ENCODE peak calls at places on chromosomes 6 and 20, in seven cellular contexts. T, V, N, E, O, A and M are unnamed samples.

GRCh38 chr6:150004101-150004782 is 21.1 kb downstream of the RAET1L start:
- DNase-seq in T (no peak), V (no peak), N (no peak), E (no peak), O (peak; percentile 69), A (no peak), M (no peak)

GRCh38 chr6:99269207-99269606 is 80.3 kb downstream of the FAXC start:
- DNase-seq in T (no peak), V (no peak), N (no peak), E (no peak), O (no peak), A (no peak), M (no peak)

GRCh38 chr20:10648651-10649050 is 25.1 kb downstream of the JAG1 start:
- DNase-seq in T (peak; percentile 92), V (peak; percentile 84), N (peak; percentile 91), E (no peak), O (peak; percentile 54), A (no peak), M (no peak)

GRCh38 chr6:47669684-47670515 is 28.5 kb upstream of the ADGRF4 start:
- DNase-seq in T (peak; percentile 17), V (no peak), N (no peak), E (peak; percentile 54), O (no peak), A (no peak), M (no peak)

GRCh38 chr20:10674684-10675455 is 1.1 kb upstream of the JAG1 start:
- DNase-seq in T (peak; percentile 64), V (no peak), N (peak; percentile 66), E (peak; percentile 92), O (peak; percentile 84), A (peak; percentile 84), M (no peak)

GRCh38 chr20:31712564-31713311 is 9.9 kb downstream of the BCL2L1 start:
- DNase-seq in T (peak; percentile 63), V (no peak), N (peak; percentile 82), E (peak; percentile 75), O (no peak), A (peak; percentile 92), M (peak; percentile 94)

GRCh38 chr20:15673206-15673605 is 900.0 kb downstream of the KIF16B start:
- DNase-seq in T (peak; percentile 12), V (peak; percentile 84), N (peak; percentile 86), E (no peak), O (no peak), A (no peak), M (no peak)

GRCh38 chr6:91476000-91476399 is 889.1 kb upstream of the MAP3K7 start:
- DNase-seq in T (peak; percentile 75), V (no peak), N (peak; percentile 78), E (peak; percentile 34), O (peak; percentile 32), A (peak; percentile 72), M (peak; percentile 40)

GRCh38 chr20:51383891-51384510 is 158.5 kb downstream of the NFATC2 start:
- DNase-seq in T (no peak), V (no peak), N (no peak), E (no peak), O (no peak), A (no peak), M (no peak)

GRCh38 chr6:25223421-25224052 is 55.6 kb upstream of the CARMIL1 start:
- DNase-seq in T (peak; percentile 60), V (no peak), N (peak; percentile 73), E (peak; percentile 84), O (peak; percentile 73), A (peak; percentile 34), M (peak; percentile 47)

GRCh38 chr6:169450097-169450496 is 196.5 kb upstream of the THBS2 start:
- DNase-seq in T (peak; percentile 21), V (no peak), N (no peak), E (no peak), O (no peak), A (no peak), M (no peak)

GRCh38 chr6:50030777-50031562 is 9.2 kb upstream of the DEFB110 start:
- DNase-seq in T (no peak), V (no peak), N (peak; percentile 5), E (peak; percentile 58), O (peak; percentile 42), A (no peak), M (peak; percentile 18)

GRCh38 chr6:105810105-105810921 is 275.8 kb upstream of the PRDM1 start:
- DNase-seq in T (peak; percentile 59), V (peak; percentile 64), N (peak; percentile 91), E (peak; percentile 50), O (peak; percentile 78), A (peak; percentile 44), M (no peak)

GRCh38 chr20:32637738-32638137 is 36.0 kb downstream of the C20orf203 start:
- DNase-seq in T (no peak), V (no peak), N (no peak), E (no peak), O (no peak), A (no peak), M (no peak)

GRCh38 chr20:6626805-6627204 is 140.7 kb upstream of the BMP2 start:
- DNase-seq in T (no peak), V (no peak), N (no peak), E (no peak), O (peak; percentile 10), A (no peak), M (no peak)

GRCh38 chr20:6632187-6632586 is 135.3 kb upstream of the BMP2 start:
- DNase-seq in T (peak; percentile 43), V (no peak), N (no peak), E (peak; percentile 66), O (peak; percentile 12), A (no peak), M (no peak)

GRCh38 chr20:6630494-6630893 is 137.0 kb upstream of the BMP2 start:
- DNase-seq in T (no peak), V (no peak), N (no peak), E (no peak), O (no peak), A (no peak), M (no peak)

GRCh38 chr20:6623989-6624388 is 143.5 kb upstream of the BMP2 start:
- DNase-seq in T (no peak), V (no peak), N (no peak), E (peak; percentile 28), O (peak; percentile 18), A (no peak), M (no peak)

GRCh38 chr20:6629564-6629963 is 137.9 kb upstream of the BMP2 start:
- DNase-seq in T (no peak), V (no peak), N (no peak), E (no peak), O (no peak), A (no peak), M (no peak)
- TF ChIP-seq CTCF in T (no peak), V (no peak), N (no peak), E (no peak), O (no peak), A (no peak), M (peak; percentile 21)

GRCh38 chr6:112029045-112029822 is 24.7 kb upstream of the CCN6 start:
- DNase-seq in T (peak; percentile 74), V (no peak), N (peak; percentile 74), E (peak; percentile 58), O (peak; percentile 85), A (peak; percentile 66), M (peak; percentile 26)
- H3K4me3 ChIP-seq in T (no peak overlapping the region), V (no peak overlapping the region), N (no peak overlapping the region), E (no peak overlapping the region), O (no peak overlapping the region), A (no peak overlapping the region), M (no peak overlapping the region)

GRCh38 chr6:114419175-114419574 is 76.4 kb upstream of the HS3ST5 start:
- DNase-seq in T (no peak), V (no peak), N (no peak), E (peak; percentile 34), O (peak; percentile 64), A (no peak), M (no peak)
- TF ChIP-seq CTCF in T (no peak), V (no peak), N (no peak), E (no peak), O (no peak), A (no peak), M (no peak)

GRCh38 chr6:158536891-158537798 is 22.7 kb upstream of the TMEM181 start:
- DNase-seq in T (no peak), V (no peak), N (no peak), E (peak; percentile 70), O (no peak), A (peak; percentile 20), M (no peak)
- H3K4me3 ChIP-seq in T (peak overlapping the region; percentile 61), V (peak overlapping the region; percentile 47), N (peak overlapping the region; percentile 57), E (peak overlapping the region; percentile 83), O (no peak overlapping the region), A (peak overlapping the region; percentile 62), M (no peak overlapping the region)

GRCh38 chr20:4947817-4948559 is 53.3 kb downstream of the SLC23A2 start:
- DNase-seq in T (no peak), V (no peak), N (no peak), E (no peak), O (no peak), A (no peak), M (no peak)
- TF ChIP-seq CTCF in T (no peak), V (no peak), N (no peak), E (no peak), O (no peak), A (peak; percentile 9), M (no peak)